ENCODE peak calls at places on chromosomes 1 and 21, in nine cellular contexts. O is RWPE2; J is stimulated activated CD4-positive, alpha-beta T cell treated with anti-CD3 and anti-CD28 coated beads, Interleukin-1b, Interleukin-23, amount 100 ng/mL, for 1 hour; T is heart left ventricle; G is GM13977; M is iris pigment epithelial cell; L is fibroblast of gingiva; Q is sigmoid colon; X is NCI-H1092. D is an unnamed sample.
A peak's percentile ranks its signal among the peaks of the same experiment; 100 is the strongest.

GRCh38 chr1:145949219-145949618 is 8.6 kb downstream of the LIX1L start:
- DNase-seq in O (no peak), J (no peak), T (no peak), G (no peak), M (peak; percentile 50), L (peak; percentile 97), Q (no peak), X (no peak), D (no peak)

GRCh38 chr21:36860736-36861594 is 105.5 kb downstream of the HLCS start:
- DNase-seq in O (no peak), J (no peak), T (no peak), G (no peak), M (peak; percentile 84), L (no peak), Q (no peak), X (no peak), D (peak; percentile 87)

GRCh38 chr1:116663821-116664220 is 3.7 kb downstream of the IGSF3 start:
- DNase-seq in O (no peak), J (no peak), T (no peak), G (no peak), M (no peak), L (no peak), Q (no peak), X (no peak), D (no peak)

GRCh38 chr1:87706779-87707228 is 378.1 kb downstream of the LMO4 start:
- DNase-seq in O (no peak), J (no peak), T (no peak), G (no peak), M (no peak), L (no peak), Q (no peak), X (no peak), D (peak; percentile 3)

GRCh38 chr1:43491056-43491455 is 37.3 kb upstream of the HYI start:
- DNase-seq in O (no peak), J (no peak), T (no peak), G (no peak), M (no peak), L (no peak), Q (no peak), X (no peak), D (no peak)

GRCh38 chr21:33762798-33763572 is 120.7 kb downstream of the ITSN1 start:
- DNase-seq in O (no peak), J (no peak), T (no peak), G (no peak), M (peak; percentile 72), L (peak; percentile 5), Q (no peak), X (no peak), D (peak; percentile 45)

GRCh38 chr1:152870831-152871730 is 7.0 kb upstream of the SMCP start:
- DNase-seq in O (no peak), J (no peak), T (no peak), G (no peak), M (peak; percentile 6), L (peak; percentile 3), Q (no peak), X (no peak), D (peak; percentile 41)

GRCh38 chr1:111938536-111938935 is 50.9 kb downstream of the KCND3 start:
- DNase-seq in O (no peak), J (no peak), T (no peak), G (no peak), M (no peak), L (no peak), Q (peak; percentile 28), X (no peak), D (no peak)

GRCh38 chr1:248622491-248623106 is 12.3 kb downstream of the OR2T11 start:
- DNase-seq in O (no peak), J (no peak), T (no peak), G (peak; percentile 60), M (peak; percentile 2), L (peak; percentile 14), Q (no peak), X (peak; percentile 15), D (peak; percentile 51)

GRCh38 chr21:39451332-39452206 is at the start of gene SH3BGR:
- DNase-seq in O (no peak), J (no peak), T (peak; percentile 81), G (no peak), M (no peak), L (no peak), Q (peak; percentile 70), X (no peak), D (peak; percentile 33)

GRCh38 chr1:43711049-43711448 is 3.7 kb downstream of the ST3GAL3 start:
- DNase-seq in O (no peak), J (no peak), T (no peak), G (no peak), M (peak; percentile 97), L (peak; percentile 72), Q (no peak), X (no peak), D (peak; percentile 80)

GRCh38 chr21:39681845-39682244 is 63.1 kb upstream of the IGSF5 start:
- DNase-seq in O (no peak), J (no peak), T (no peak), G (no peak), M (peak; percentile 98), L (no peak), Q (no peak), X (no peak), D (peak; percentile 86)

GRCh38 chr1:33281554-33282303 is 25.4 kb downstream of the ZNF362 start:
- DNase-seq in O (peak; percentile 33), J (no peak), T (no peak), G (no peak), M (no peak), L (no peak), Q (peak; percentile 56), X (no peak), D (no peak)

GRCh38 chr1:31238612-31238985 is 1.1 kb downstream of the NKAIN1 start:
- DNase-seq in O (no peak), J (no peak), T (no peak), G (peak; percentile 31), M (no peak), L (no peak), Q (no peak), X (no peak), D (no peak)

GRCh38 chr1:93703649-93704048 is 22.0 kb upstream of the BCAR3 start:
- DNase-seq in O (no peak), J (no peak), T (no peak), G (no peak), M (no peak), L (no peak), Q (no peak), X (no peak), D (no peak)

GRCh38 chr1:247540536-247540935 is 4.3 kb upstream of the OR2C3 start:
- DNase-seq in O (no peak), J (no peak), T (no peak), G (no peak), M (no peak), L (no peak), Q (no peak), X (no peak), D (no peak)

GRCh38 chr21:29155118-29155932 is 24.9 kb downstream of the MAP3K7CL start:
- DNase-seq in O (no peak), J (no peak), T (peak; percentile 76), G (no peak), M (peak; percentile 80), L (peak; percentile 48), Q (peak; percentile 73), X (no peak), D (peak; percentile 77)

D was measured in AG10803.